ENCODE peak calls at places on chromosomes 7 and 10, in seven cellular contexts. One of them, this sample, is unnamed.

GRCh38 chr10:60453031-60453430 is 63.4 kb upstream of the ANK3 start:
- DNase-seq in HepG2: no peak
- DNase-seq in GM12864: no peak
- DNase-seq in Calu3: no peak
- DNase-seq in body of pancreas: no peak
- DNase-seq in IMR-90: no peak
- DNase-seq in bronchial epithelial cell: no peak
- DNase-seq in this sample: no peak

GRCh38 chr7:130566168-130566897 is 74.4 kb downstream of the MEST start:
- DNase-seq in Calu3: no peak
- DNase-seq in HepG2: no peak
- DNase-seq in IMR-90: peak
- DNase-seq in bronchial epithelial cell: no peak
- DNase-seq in GM12864: no peak
- DNase-seq in body of pancreas: no peak
- DNase-seq in this sample: no peak

GRCh38 chr10:8060010-8060703 is 5.7 kb downstream of the GATA3 start:
- DNase-seq in GM12864: no peak
- DNase-seq in bronchial epithelial cell: no peak
- DNase-seq in Calu3: no peak
- DNase-seq in IMR-90: peak
- DNase-seq in body of pancreas: no peak
- DNase-seq in HepG2: no peak
- DNase-seq in this sample: peak

GRCh38 chr10:112821042-112821441 is 129.0 kb upstream of the TCF7L2 start:
- DNase-seq in Calu3: no peak
- DNase-seq in bronchial epithelial cell: no peak
- DNase-seq in IMR-90: no peak
- DNase-seq in body of pancreas: peak
- DNase-seq in GM12864: no peak
- DNase-seq in HepG2: no peak
- DNase-seq in this sample: no peak

GRCh38 chr7:84675633-84676034 is 481.0 kb upstream of the SEMA3A start:
- DNase-seq in IMR-90: no peak
- DNase-seq in HepG2: no peak
- DNase-seq in body of pancreas: no peak
- DNase-seq in bronchial epithelial cell: peak
- DNase-seq in GM12864: no peak
- DNase-seq in Calu3: peak
- DNase-seq in this sample: no peak

GRCh38 chr7:30448461-30449189 is 30.0 kb downstream of the NOD1 start:
- DNase-seq in body of pancreas: no peak
- DNase-seq in bronchial epithelial cell: no peak
- DNase-seq in HepG2: no peak
- DNase-seq in GM12864: no peak
- DNase-seq in IMR-90: no peak
- DNase-seq in Calu3: no peak
- DNase-seq in this sample: no peak

GRCh38 chr7:115679976-115680375 is 350.6 kb downstream of the TFEC start:
- DNase-seq in Calu3: peak
- DNase-seq in GM12864: peak
- DNase-seq in IMR-90: peak
- DNase-seq in body of pancreas: peak
- DNase-seq in bronchial epithelial cell: peak
- DNase-seq in HepG2: peak
- DNase-seq in this sample: peak

GRCh38 chr10:22655312-22655973 is 58.9 kb downstream of the PIP4K2A start:
- DNase-seq in IMR-90: peak
- DNase-seq in bronchial epithelial cell: peak
- DNase-seq in HepG2: no peak
- DNase-seq in GM12864: no peak
- DNase-seq in Calu3: peak
- DNase-seq in body of pancreas: no peak
- DNase-seq in this sample: no peak

GRCh38 chr10:99709480-99710229 is 22.3 kb downstream of the COX15 start:
- DNase-seq in bronchial epithelial cell: peak
- DNase-seq in Calu3: no peak
- DNase-seq in body of pancreas: no peak
- DNase-seq in HepG2: no peak
- DNase-seq in IMR-90: peak
- DNase-seq in GM12864: no peak
- DNase-seq in this sample: peak

GRCh38 chr7:127946847-127947246 is 84.4 kb downstream of the LRRC4 start:
- DNase-seq in Calu3: no peak
- DNase-seq in body of pancreas: no peak
- DNase-seq in HepG2: no peak
- DNase-seq in bronchial epithelial cell: no peak
- DNase-seq in GM12864: no peak
- DNase-seq in IMR-90: peak
- DNase-seq in this sample: no peak

DNA sequence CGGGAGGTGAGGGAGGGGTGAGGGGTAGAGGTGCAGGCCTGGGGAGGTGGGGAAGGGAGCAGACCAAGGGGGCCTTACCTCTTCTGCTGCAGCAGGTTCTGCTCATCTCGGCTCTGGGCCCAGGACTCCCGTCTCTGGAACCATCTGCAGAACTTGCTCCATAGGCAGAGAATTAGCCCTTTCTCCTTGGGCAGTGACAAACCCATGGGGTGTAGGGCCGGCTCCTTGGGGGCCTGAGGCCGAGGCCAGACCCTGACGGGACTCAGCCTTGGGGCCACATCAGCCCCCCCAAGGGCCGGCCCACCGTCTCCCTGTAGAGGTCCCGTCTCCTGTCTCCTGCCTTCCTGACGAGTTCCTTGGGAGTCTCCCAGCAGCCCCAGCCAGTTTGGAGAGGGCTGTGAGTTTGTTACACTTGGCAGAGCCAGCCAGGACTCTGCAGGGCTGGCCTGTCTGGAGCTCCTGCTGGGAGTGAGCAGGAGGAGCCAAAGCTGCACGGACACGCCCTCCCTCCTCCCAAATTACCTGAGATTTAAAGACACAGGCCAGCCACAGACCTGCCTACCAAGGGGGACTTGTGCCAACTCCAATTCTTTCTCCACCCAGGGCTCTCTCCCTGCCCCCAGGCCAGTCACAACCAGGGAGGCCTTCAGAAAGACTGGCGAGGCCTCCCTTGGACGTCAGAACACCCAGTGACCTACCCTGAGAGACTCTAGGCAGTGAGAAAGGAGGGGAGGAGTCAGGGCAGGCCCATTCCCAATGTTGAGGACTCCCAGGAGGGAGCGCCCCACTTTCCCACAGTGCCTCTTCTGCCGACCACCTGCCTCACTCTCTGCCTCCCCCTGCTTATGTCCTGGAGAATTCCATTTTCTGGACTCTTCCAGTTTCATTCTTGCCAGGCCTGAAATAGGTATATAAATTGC is at the start of gene TRPV6:
- DNase-seq in GM12864: no peak
- DNase-seq in IMR-90: no peak
- DNase-seq in body of pancreas: peak
- DNase-seq in HepG2: no peak
- DNase-seq in bronchial epithelial cell: peak
- DNase-seq in Calu3: peak
- DNase-seq in this sample: no peak
- TF ChIP-seq CTCF in GM12864: no peak
- TF ChIP-seq CTCF in IMR-90: no peak
- TF ChIP-seq CTCF in body of pancreas: no peak
- TF ChIP-seq CTCF in HepG2: no peak
- TF ChIP-seq CTCF in bronchial epithelial cell: no peak
- TF ChIP-seq CTCF in Calu3: no peak
- TF ChIP-seq CTCF in this sample: no peak

GRCh38 chr10:75408911-75409885 is 7.6 kb upstream of the ZNF503 start:
- DNase-seq in GM12864: no peak
- DNase-seq in Calu3: peak
- DNase-seq in bronchial epithelial cell: peak
- DNase-seq in IMR-90: no peak
- DNase-seq in HepG2: no peak
- DNase-seq in body of pancreas: peak
- DNase-seq in this sample: peak
- TF ChIP-seq CTCF in GM12864: no peak
- TF ChIP-seq CTCF in Calu3: no peak
- TF ChIP-seq CTCF in bronchial epithelial cell: peak
- TF ChIP-seq CTCF in IMR-90: no peak
- TF ChIP-seq CTCF in HepG2: no peak
- TF ChIP-seq CTCF in body of pancreas: peak
- TF ChIP-seq CTCF in this sample: no peak

DNA sequence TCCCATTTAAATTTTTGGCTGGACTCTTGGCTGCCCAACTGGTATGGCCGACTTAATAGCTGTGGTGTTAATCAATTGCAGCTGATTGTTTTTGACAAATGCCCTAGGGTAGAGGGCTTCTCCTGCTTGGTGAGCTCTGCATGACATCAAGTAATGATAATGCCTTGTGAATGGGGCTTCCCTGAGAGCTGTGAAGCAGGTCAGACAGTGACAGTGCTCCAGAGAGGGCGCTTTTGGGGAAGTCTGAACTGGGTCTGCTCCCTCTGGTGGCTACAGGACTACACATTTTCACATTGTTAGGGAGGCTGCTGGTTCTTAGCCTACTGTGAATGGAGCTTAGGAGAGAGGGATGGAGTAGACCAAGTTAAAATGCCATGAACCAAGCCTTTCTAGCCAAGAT is 98.8 kb downstream of the SDK1 start:
- DNase-seq in body of pancreas: no peak
- DNase-seq in Calu3: peak
- DNase-seq in bronchial epithelial cell: peak
- DNase-seq in IMR-90: peak
- DNase-seq in HepG2: peak
- DNase-seq in GM12864: peak
- DNase-seq in this sample: no peak
- TF ChIP-seq CTCF in body of pancreas: no peak
- TF ChIP-seq CTCF in Calu3: peak
- TF ChIP-seq CTCF in bronchial epithelial cell: peak
- TF ChIP-seq CTCF in IMR-90: no peak
- TF ChIP-seq CTCF in HepG2: peak
- TF ChIP-seq CTCF in GM12864: peak
- TF ChIP-seq CTCF in this sample: peak

GRCh38 chr10:104777086-104777799 is 136.2 kb downstream of the SORCS3 start:
- DNase-seq in HepG2: no peak
- DNase-seq in Calu3: no peak
- DNase-seq in GM12864: no peak
- DNase-seq in bronchial epithelial cell: no peak
- DNase-seq in body of pancreas: no peak
- DNase-seq in IMR-90: no peak
- DNase-seq in this sample: no peak
- TF ChIP-seq CTCF in HepG2: no peak
- TF ChIP-seq CTCF in Calu3: no peak
- TF ChIP-seq CTCF in GM12864: peak
- TF ChIP-seq CTCF in bronchial epithelial cell: no peak
- TF ChIP-seq CTCF in body of pancreas: no peak
- TF ChIP-seq CTCF in IMR-90: no peak
- TF ChIP-seq CTCF in this sample: no peak